ENCODE peak calls at places on chromosomes 1 and 21, in four cellular contexts. Z is SK-N-SH, S is MM.1S, B is OCI-LY7. V is an unnamed sample.

GRCh38 chr1:18149113-18149641 is 41.6 kb downstream of the IGSF21 start:
- DNase-seq in Z (peak; percentile 86), S (no peak), B (no peak), V (peak; percentile 53)

GRCh38 chr1:8176279-8176678 is 141.6 kb upstream of the SLC45A1 start:
- DNase-seq in Z (no peak), S (no peak), B (no peak), V (no peak)

GRCh38 chr1:27235827-27236226 is 1.4 kb downstream of the WDTC1 start:
- DNase-seq in Z (no peak), S (no peak), B (no peak), V (peak; percentile 7)

GRCh38 chr1:229563241-229563640 is 4.7 kb upstream of the ABCB10 start:
- DNase-seq in Z (no peak), S (no peak), B (no peak), V (peak; percentile 69)

GRCh38 chr21:43768868-43769167 is 7.3 kb downstream of the CSTB start:
- DNase-seq in Z (no peak), S (no peak), B (no peak), V (peak; percentile 51)

GRCh38 chr1:202807367-202807925 is 775 bp downstream of the KDM5B start:
- DNase-seq in Z (peak; percentile 90), S (no peak), B (no peak), V (peak; percentile 58)

GRCh38 chr1:3614755-3615742 is 3.7 kb upstream of the MEGF6 start:
- DNase-seq in Z (peak; percentile 81), S (no peak), B (peak; percentile 18), V (peak; percentile 70)

GRCh38 chr1:152034654-152035405 is 2.0 kb downstream of the S100A11 start:
- DNase-seq in Z (peak; percentile 49), S (peak; percentile 88), B (peak; percentile 76), V (peak; percentile 70)

GRCh38 chr1:180042994-180043622 is 88.5 kb downstream of the CEP350 start:
- DNase-seq in Z (no peak), S (no peak), B (no peak), V (no peak)

GRCh38 chr1:163337631-163338030 is 15.9 kb downstream of the NUF2 start:
- DNase-seq in Z (no peak), S (no peak), B (no peak), V (no peak)

GRCh38 chr1:105072446-105072845 is 1322.7 kb downstream of the AMY1C start:
- DNase-seq in Z (no peak), S (no peak), B (no peak), V (no peak)

GRCh38 chr1:87292684-87293493 is 35.8 kb upstream of the LMO4 start:
- DNase-seq in Z (peak; percentile 57), S (peak; percentile 65), B (peak; percentile 78), V (peak; percentile 89)

GRCh38 chr1:157119008-157119407 is 19.2 kb downstream of the ETV3 start:
- DNase-seq in Z (no peak), S (no peak), B (no peak), V (no peak)

GRCh38 chr1:226891346-226891745 is 20.9 kb downstream of the PSEN2 start:
- DNase-seq in Z (no peak), S (no peak), B (no peak), V (no peak)

GRCh38 chr1:226890331-226891108 is 20.1 kb downstream of the PSEN2 start:
- DNase-seq in Z (no peak), S (no peak), B (no peak), V (no peak)

GRCh38 chr1:226893936-226894335 is 23.5 kb downstream of the PSEN2 start:
- DNase-seq in Z (no peak), S (no peak), B (no peak), V (no peak)

GRCh38 chr1:226892534-226892895 is 22.1 kb downstream of the PSEN2 start:
- DNase-seq in Z (no peak), S (no peak), B (no peak), V (no peak)

DNA sequence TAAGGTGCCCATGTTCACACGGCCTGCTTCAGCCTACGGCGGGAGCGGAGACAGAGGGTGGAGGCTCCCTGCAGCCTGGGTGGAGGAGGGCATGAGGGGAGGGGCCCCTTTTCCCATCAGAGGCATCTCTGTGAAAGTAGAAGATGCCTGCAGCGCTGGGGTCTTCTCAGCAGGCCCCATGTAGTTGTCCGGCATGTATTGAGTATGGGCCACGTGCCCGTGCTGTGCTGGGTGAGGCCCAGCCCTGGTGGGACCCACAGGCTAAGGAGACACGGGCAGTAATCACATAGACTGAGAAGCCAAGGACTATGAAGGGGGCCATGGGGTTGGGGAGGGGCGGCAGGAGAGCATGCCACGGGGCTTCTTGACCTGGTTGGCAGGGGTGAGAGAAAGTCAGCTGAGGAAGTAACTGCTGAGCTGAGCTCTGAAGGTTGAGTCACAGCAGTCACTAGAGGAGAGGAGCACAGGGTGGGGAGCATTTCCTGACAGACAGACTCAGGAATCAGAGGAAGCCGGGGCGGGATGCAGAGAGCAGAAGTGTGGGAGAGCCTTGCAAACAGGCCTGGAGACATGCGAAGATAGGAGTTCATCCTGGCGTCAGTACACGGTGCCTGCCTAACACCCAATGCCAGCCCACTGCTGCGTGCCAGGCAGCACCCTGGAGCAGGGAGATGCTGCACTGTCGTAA is 21.6 kb downstream of the PSEN2 start:
- DNase-seq in Z (no peak), S (no peak), B (no peak), V (no peak)
- TF ChIP-seq EZH2phosphoT487 in Z (no peak), S (no peak), B (no peak), V (no peak)

GRCh38 chr1:55107111-55107510 is 67.8 kb downstream of the PCSK9 start:
- DNase-seq in Z (no peak), S (no peak), B (no peak), V (no peak)
- H3K36me3 ChIP-seq in Z (peaks cover 90% of the 10 kb centered on the region), S (no peaks in the 10 kb centered on the region), B (peaks cover 74% of the 10 kb centered on the region), V (peaks cover 9% of the 10 kb centered on the region)

GRCh38 chr1:235093685-235094592 is 34.7 kb downstream of the TOMM20 start:
- DNase-seq in Z (peak; percentile 83), S (peak; percentile 80), B (peak; percentile 82), V (peak; percentile 83)
- TF ChIP-seq EZH2phosphoT487 in Z (no peak), S (no peak), B (no peak), V (no peak)

DNA sequence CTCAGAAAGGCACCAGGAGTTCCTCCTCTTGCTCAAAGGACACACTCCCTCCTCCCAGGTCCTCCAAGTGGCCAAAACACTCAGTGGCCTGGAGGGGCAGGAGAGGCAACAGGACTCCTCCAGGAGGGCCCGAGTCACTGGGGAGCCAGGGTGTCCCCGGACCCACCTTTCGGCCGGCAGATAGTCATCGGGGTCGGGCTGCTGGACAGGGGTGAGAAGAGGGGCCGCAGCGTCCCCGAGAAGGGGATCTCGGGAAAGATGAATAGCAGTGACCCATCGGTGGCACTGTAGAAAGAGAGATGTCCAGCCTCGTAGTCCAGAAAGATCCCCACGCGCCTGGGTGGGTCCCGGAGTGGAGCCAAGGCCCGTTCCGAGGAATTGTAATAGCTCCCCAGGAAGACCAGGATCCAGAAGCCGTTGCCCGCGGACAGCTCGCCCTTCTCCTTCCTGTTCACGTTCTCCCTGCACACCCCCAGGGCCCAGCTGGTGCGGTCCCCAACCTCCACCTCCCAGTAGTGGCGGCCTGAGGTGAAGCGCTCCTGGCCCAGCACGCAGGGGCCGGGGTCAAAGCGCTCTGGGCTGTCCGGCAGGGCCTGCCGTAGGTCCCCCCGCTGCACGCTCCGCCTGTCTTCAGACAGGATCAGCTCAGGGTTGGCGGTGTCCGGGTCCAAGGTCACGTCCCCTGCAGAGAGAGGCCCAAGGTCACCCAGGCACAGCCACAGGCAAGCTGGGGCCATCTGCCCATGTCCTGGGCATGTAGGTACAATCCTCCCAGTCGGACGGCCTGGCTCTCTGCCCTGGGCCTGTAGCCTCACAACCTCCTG is 11.9 kb downstream of the TRIM11 start:
- DNase-seq in Z (no peak), S (no peak), B (no peak), V (no peak)
- H3K36me3 ChIP-seq in Z (peaks cover 56% of the 10 kb centered on the region), S (no peaks in the 10 kb centered on the region), B (peaks cover 73% of the 10 kb centered on the region), V (no peaks in the 10 kb centered on the region)

GRCh38 chr1:208280184-208280583 is 36.0 kb upstream of the PLXNA2 start:
- DNase-seq in Z (no peak), S (no peak), B (no peak), V (no peak)
- TF ChIP-seq EZH2phosphoT487 in Z (no peak), S (no peak), B (no peak), V (no peak)

GRCh38 chr1:2563205-2563604 is 7.0 kb downstream of the TNFRSF14 start:
- DNase-seq in Z (no peak), S (no peak), B (no peak), V (no peak)
- H3K36me3 ChIP-seq in Z (no peaks in the 10 kb centered on the region), S (no peaks in the 10 kb centered on the region), B (no peaks in the 10 kb centered on the region), V (no peaks in the 10 kb centered on the region)

GRCh38 chr1:16063921-16064320 is 9.5 kb downstream of the FAM131C start:
- DNase-seq in Z (no peak), S (no peak), B (no peak), V (no peak)

GRCh38 chr1:16064536-16065196 is 8.8 kb downstream of the FAM131C start:
- DNase-seq in Z (no peak), S (no peak), B (no peak), V (no peak)

GRCh38 chr1:16063226-16063829 is 10.1 kb downstream of the FAM131C start:
- DNase-seq in Z (no peak), S (no peak), B (no peak), V (no peak)

GRCh38 chr1:16066245-16066644 is 7.2 kb downstream of the FAM131C start:
- DNase-seq in Z (no peak), S (no peak), B (no peak), V (no peak)

GRCh38 chr1:16065197-16065576 is 8.3 kb downstream of the FAM131C start:
- DNase-seq in Z (no peak), S (no peak), B (no peak), V (peak; percentile 50)
- TF ChIP-seq EZH2phosphoT487 in Z (no peak), S (no peak), B (no peak), V (no peak)

DNA sequence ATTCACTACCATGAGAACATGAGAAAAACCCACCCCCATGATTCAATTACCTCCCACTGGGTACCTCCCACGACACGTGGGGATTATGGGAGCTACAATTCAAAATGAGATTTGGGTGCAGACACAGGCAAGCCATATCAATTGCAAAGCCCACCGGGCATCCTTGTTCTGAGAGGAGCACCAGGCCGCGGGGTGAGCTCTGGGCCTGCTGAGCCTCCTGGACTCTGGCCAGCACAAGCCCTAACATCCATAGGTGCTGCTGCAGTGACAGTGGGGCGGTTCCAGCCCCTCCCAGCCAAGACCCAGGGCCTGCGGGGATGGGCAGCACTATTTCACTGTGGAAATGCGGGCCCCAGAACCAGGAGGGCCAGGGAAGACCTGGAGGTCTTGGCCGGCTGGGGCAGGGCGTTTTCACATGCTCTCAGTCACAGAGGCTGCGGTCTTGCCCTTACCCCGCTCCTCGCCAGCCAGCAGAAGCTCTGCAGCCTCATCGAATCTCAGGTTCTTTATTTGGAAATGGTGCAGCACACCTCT is 103.8 kb downstream of the PCBP3 start:
- DNase-seq in Z (peak; percentile 73), S (no peak), B (no peak), V (no peak)
- H3K36me3 ChIP-seq in Z (peaks cover 6% of the 10 kb centered on the region), S (no peaks in the 10 kb centered on the region), B (no peaks in the 10 kb centered on the region), V (no peaks in the 10 kb centered on the region)

GRCh38 chr1:143718524-143718923 is 253.3 kb downstream of the FAM72C start:
- DNase-seq in Z (no peak), S (no peak), B (no peak), V (no peak)

GRCh38 chr1:143721024-143721373 is 250.8 kb downstream of the FAM72C start:
- DNase-seq in Z (no peak), S (no peak), B (no peak), V (no peak)

GRCh38 chr1:143717434-143717833 is 254.4 kb downstream of the FAM72C start:
- DNase-seq in Z (no peak), S (no peak), B (no peak), V (no peak)

GRCh38 chr1:143718021-143718420 is 253.8 kb downstream of the FAM72C start:
- DNase-seq in Z (no peak), S (no peak), B (no peak), V (no peak)

GRCh38 chr1:143720087-143721023 is 251.4 kb downstream of the FAM72C start:
- DNase-seq in Z (no peak), S (peak; percentile 76), B (no peak), V (no peak)
- TF ChIP-seq EZH2phosphoT487 in Z (no peak), S (no peak), B (no peak), V (no peak)